ENCODE peak calls at places on chromosomes 6 and 20, in five cellular contexts. J is heart left ventricle, F is ovary, T is astrocyte, N is PC-9. Y is an unnamed sample.

GRCh38 chr6:121723623-121724022 is 288.2 kb downstream of the GJA1 start:
- DNase-seq in J (no peak), T (no peak), N (no peak), F (no peak), Y (no peak)

GRCh38 chr6:119040229-119040628 is 38.2 kb downstream of the FAM184A start:
- DNase-seq in N (no peak), J (no peak), F (no peak), T (no peak), Y (no peak)

GRCh38 chr6:144820270-144820669 is 535.1 kb downstream of the UTRN start:
- DNase-seq in T (peak; percentile 38), N (no peak), F (no peak), J (no peak), Y (no peak)

GRCh38 chr20:23541330-23541729 is 27.0 kb downstream of the CST9L start:
- DNase-seq in N (no peak), J (no peak), T (no peak), F (no peak), Y (no peak)

GRCh38 chr6:36746251-36746650 is 48.6 kb downstream of the RAB44 start:
- DNase-seq in J (no peak), N (no peak), F (no peak), T (no peak), Y (no peak)

GRCh38 chr20:41221614-41222218 is 84.4 kb downstream of the PLCG1 start:
- DNase-seq in F (no peak), T (no peak), N (no peak), J (no peak), Y (no peak)

GRCh38 chr6:20454201-20454824 is 52.6 kb downstream of the E2F3 start:
- DNase-seq in N (no peak), J (no peak), T (no peak), F (no peak), Y (no peak)

GRCh38 chr20:50346372-50347347 is 156.0 kb downstream of the CEBPB start:
- DNase-seq in J (peak; percentile 94), T (peak; percentile 73), F (peak; percentile 77), N (peak; percentile 58), Y (peak; percentile 71)

GRCh38 chr20:35451295-35451694 is 4.1 kb upstream of the CEP250 start:
- DNase-seq in T (no peak), N (peak; percentile 20), J (no peak), F (no peak), Y (no peak)

GRCh38 chr6:105363100-105363754 is 39.7 kb downstream of the PREP start:
- DNase-seq in N (no peak), J (no peak), T (no peak), F (no peak), Y (no peak)
- TF ChIP-seq CTCF in N (peak; percentile 61), J (no peak), T (peak; percentile 44), F (no peak), Y (peak; percentile 58)

GRCh38 chr6:43021270-43022047 is at the start of gene RRP36:
- DNase-seq in F (peak; percentile 80), J (peak; percentile 88), T (peak; percentile 48), N (peak; percentile 66), Y (no peak)
- H3K27ac ChIP-seq in F (peak within 1 kb of the TSS; percentile 84), J (peak within 1 kb of the TSS; percentile 94), T (peak within 1 kb of the TSS; percentile 74), N (peak within 1 kb of the TSS; percentile 46), Y (peak within 1 kb of the TSS; percentile 85)

DNA sequence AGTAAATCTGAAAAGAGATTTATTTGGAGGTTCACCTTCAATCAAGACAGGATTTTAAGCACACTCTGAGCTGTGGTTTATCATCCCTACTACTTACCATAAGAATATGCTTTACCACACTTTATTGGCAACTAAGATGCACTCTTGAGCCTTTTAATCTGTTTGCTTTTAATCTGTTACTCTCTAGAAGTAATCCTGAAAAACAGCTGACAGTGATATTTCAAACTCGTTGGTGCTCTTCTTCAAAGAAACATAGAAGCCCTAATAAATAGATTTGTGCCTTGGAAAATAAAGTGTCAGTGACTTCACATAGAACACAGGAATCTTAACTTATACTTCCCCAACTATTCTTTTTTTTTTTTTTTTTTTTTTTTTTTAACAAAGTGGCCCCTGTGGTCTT is 102.9 kb downstream of the HIVEP1 start:
- DNase-seq in T (no peak), N (no peak), J (no peak), F (no peak), Y (no peak)
- H3K4me3 ChIP-seq in T (no peak overlapping the region), N (no peak overlapping the region), J (no peak overlapping the region), F (no peak overlapping the region), Y (no peak overlapping the region)

GRCh38 chr6:149043476-149044130 is 273.9 kb upstream of the TAB2 start:
- DNase-seq in T (no peak), N (peak; percentile 2), F (no peak), J (no peak), Y (no peak)
- TF ChIP-seq CTCF in T (peak; percentile 18), N (peak; percentile 21), F (no peak), J (no peak), Y (peak; percentile 34)

GRCh38 chr6:125947581-125947980 is 9.0 kb upstream of the HINT3 start:
- DNase-seq in J (no peak), N (peak; percentile 25), T (peak; percentile 64), F (no peak), Y (no peak)

GRCh38 chr6:125944434-125944816 is 12.1 kb upstream of the HINT3 start:
- DNase-seq in F (no peak), J (peak; percentile 77), N (peak; percentile 19), T (peak; percentile 69), Y (no peak)

GRCh38 chr6:125943528-125944433 is 12.8 kb upstream of the HINT3 start:
- DNase-seq in N (no peak), F (no peak), J (no peak), T (no peak), Y (no peak)

GRCh38 chr6:125944896-125945295 is 11.7 kb upstream of the HINT3 start:
- DNase-seq in J (no peak), N (no peak), F (no peak), T (no peak), Y (no peak)

GRCh38 chr6:125945378-125946141 is 11.0 kb upstream of the HINT3 start:
- DNase-seq in N (no peak), J (no peak), F (no peak), T (peak; percentile 80), Y (no peak)
- H3K27ac ChIP-seq in N (peak overlapping the region; percentile 98), J (peak overlapping the region; percentile 81), F (no peak overlapping the region), T (peak overlapping the region; percentile 89), Y (peak overlapping the region; percentile 97)

DNA sequence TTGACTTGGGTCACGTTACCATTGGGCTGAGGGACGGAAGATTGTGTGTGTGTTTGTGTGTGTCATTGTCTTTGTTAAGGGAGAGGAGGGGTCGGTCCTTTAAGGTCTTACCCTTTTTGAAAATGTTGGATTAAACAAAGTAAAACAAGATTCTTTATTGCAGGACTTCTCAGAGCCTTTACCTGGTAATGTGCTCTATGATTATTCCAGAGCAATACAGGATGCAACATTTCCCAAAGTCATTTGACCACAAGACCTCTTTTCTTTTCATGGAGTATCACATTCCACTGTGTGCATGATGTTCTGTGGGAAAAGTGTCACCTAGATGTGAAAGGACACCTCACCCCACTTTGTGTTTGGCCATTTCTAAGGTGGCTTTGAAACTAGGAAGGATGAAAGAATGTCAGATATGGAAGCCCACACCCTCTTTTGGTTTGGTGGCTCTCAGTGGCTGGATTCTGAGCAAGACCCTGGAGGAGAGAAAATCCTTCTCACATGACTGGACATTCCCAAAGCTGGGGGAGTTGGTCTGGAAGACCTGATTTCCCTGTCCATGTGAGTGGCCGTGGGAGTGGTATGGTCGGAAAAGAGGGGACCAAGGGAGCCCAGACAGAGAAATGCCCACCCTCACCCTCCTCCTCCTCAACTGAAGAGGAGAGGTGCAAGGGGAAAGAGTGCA is 18.2 kb upstream of the ZNF831 start:
- DNase-seq in N (no peak), F (no peak), J (no peak), T (no peak), Y (no peak)
- H3K4me3 ChIP-seq in N (no peak overlapping the region), F (no peak overlapping the region), J (no peak overlapping the region), T (no peak overlapping the region), Y (no peak overlapping the region)

GRCh38 chr20:37486186-37486999 is 34.7 kb upstream of the NNAT start:
- DNase-seq in T (no peak), N (no peak), F (no peak), J (no peak), Y (no peak)
- TF ChIP-seq CTCF in T (no peak), N (no peak), F (no peak), J (no peak), Y (no peak)

GRCh38 chr6:12420626-12421025 is 130.5 kb downstream of the EDN1 start:
- DNase-seq in J (no peak), T (peak; percentile 79), F (no peak), N (no peak), Y (no peak)
- H3K27ac ChIP-seq in J (no peak overlapping the region), T (no peak overlapping the region), F (no peak overlapping the region), N (no peak overlapping the region), Y (no peak overlapping the region)